ENCODE peak calls at places on chromosomes 4 and X, in seven cellular contexts. One of them, this sample, is unnamed.

GRCh38 chr4:134636332-134637055 is 434.9 kb upstream of the PABPC4L start:
- DNase-seq in upper lobe of left lung: no peak
- DNase-seq in spleen: no peak
- DNase-seq in stomach: no peak
- DNase-seq in breast epithelium: no peak
- DNase-seq in K562: no peak
- DNase-seq in GM12892: no peak
- DNase-seq in this sample: no peak

GRCh38 chr4:56049428-56050212 is 100.9 kb downstream of the CEP135 start:
- DNase-seq in upper lobe of left lung: peak; percentile 20
- DNase-seq in spleen: peak; percentile 78
- DNase-seq in stomach: no peak
- DNase-seq in breast epithelium: no peak
- DNase-seq in K562: no peak
- DNase-seq in GM12892: peak; percentile 14
- DNase-seq in this sample: no peak

GRCh38 chr4:81599646-81600231 is 128.0 kb upstream of the RASGEF1B start:
- DNase-seq in upper lobe of left lung: no peak
- DNase-seq in spleen: no peak
- DNase-seq in stomach: no peak
- DNase-seq in breast epithelium: no peak
- DNase-seq in K562: no peak
- DNase-seq in GM12892: no peak
- DNase-seq in this sample: no peak

GRCh38 chrX:40145670-40146470 is 48.1 kb upstream of the BCOR start:
- DNase-seq in upper lobe of left lung: no peak
- DNase-seq in spleen: no peak
- DNase-seq in stomach: no peak
- DNase-seq in breast epithelium: no peak
- DNase-seq in K562: no peak
- DNase-seq in GM12892: no peak
- DNase-seq in this sample: no peak

GRCh38 chr4:74117024-74117534 is 18.1 kb upstream of the CXCL2 start:
- DNase-seq in upper lobe of left lung: peak; percentile 84
- DNase-seq in spleen: no peak
- DNase-seq in stomach: peak; percentile 77
- DNase-seq in breast epithelium: peak; percentile 71
- DNase-seq in K562: peak; percentile 29
- DNase-seq in GM12892: no peak
- DNase-seq in this sample: no peak

GRCh38 chr4:121554377-121554776 is 142.4 kb downstream of the ANXA5 start:
- DNase-seq in upper lobe of left lung: no peak
- DNase-seq in spleen: no peak
- DNase-seq in stomach: no peak
- DNase-seq in breast epithelium: no peak
- DNase-seq in K562: no peak
- DNase-seq in GM12892: no peak
- DNase-seq in this sample: no peak

GRCh38 chr4:5747746-5748365 is 36.9 kb downstream of the EVC start:
- DNase-seq in upper lobe of left lung: no peak
- DNase-seq in spleen: no peak
- DNase-seq in stomach: no peak
- DNase-seq in breast epithelium: no peak
- DNase-seq in K562: no peak
- DNase-seq in GM12892: no peak
- DNase-seq in this sample: peak; percentile 67

GRCh38 chr4:85370400-85371032 is 104.4 kb upstream of the ARHGAP24 start:
- DNase-seq in upper lobe of left lung: no peak
- DNase-seq in spleen: no peak
- DNase-seq in stomach: peak; percentile 28
- DNase-seq in breast epithelium: no peak
- DNase-seq in K562: peak; percentile 16
- DNase-seq in GM12892: no peak
- DNase-seq in this sample: peak; percentile 35

GRCh38 chr4:141898336-141898735 is 262.0 kb downstream of the IL15 start:
- DNase-seq in upper lobe of left lung: no peak
- DNase-seq in spleen: no peak
- DNase-seq in stomach: no peak
- DNase-seq in breast epithelium: no peak
- DNase-seq in K562: no peak
- DNase-seq in GM12892: no peak
- DNase-seq in this sample: no peak

GRCh38 chr4:73648478-73648877 is 28.2 kb upstream of the RASSF6 start:
- DNase-seq in upper lobe of left lung: no peak
- DNase-seq in spleen: no peak
- DNase-seq in stomach: no peak
- DNase-seq in breast epithelium: no peak
- DNase-seq in K562: no peak
- DNase-seq in GM12892: no peak
- DNase-seq in this sample: no peak

GRCh38 chr4:53532521-53532920 is 58.8 kb downstream of the LNX1 start:
- DNase-seq in upper lobe of left lung: no peak
- DNase-seq in spleen: no peak
- DNase-seq in stomach: no peak
- DNase-seq in breast epithelium: no peak
- DNase-seq in K562: no peak
- DNase-seq in GM12892: no peak
- DNase-seq in this sample: no peak

GRCh38 chr4:85860066-85860465 is 385.1 kb downstream of the ARHGAP24 start:
- DNase-seq in upper lobe of left lung: no peak
- DNase-seq in spleen: no peak
- DNase-seq in stomach: no peak
- DNase-seq in breast epithelium: no peak
- DNase-seq in K562: no peak
- DNase-seq in GM12892: no peak
- DNase-seq in this sample: no peak

GRCh38 chr4:130808492-130808891 is 1712.5 kb downstream of the C4orf33 start:
- DNase-seq in upper lobe of left lung: no peak
- DNase-seq in spleen: no peak
- DNase-seq in stomach: no peak
- DNase-seq in breast epithelium: no peak
- DNase-seq in K562: no peak
- DNase-seq in GM12892: no peak
- DNase-seq in this sample: no peak

GRCh38 chr4:26048378-26048882 is 134.4 kb downstream of the SMIM20 start:
- DNase-seq in upper lobe of left lung: no peak
- DNase-seq in spleen: no peak
- DNase-seq in stomach: no peak
- DNase-seq in breast epithelium: no peak
- DNase-seq in K562: no peak
- DNase-seq in GM12892: no peak
- DNase-seq in this sample: no peak

GRCh38 chr4:5712517-5712916 is 1.5 kb downstream of the EVC start:
- DNase-seq in upper lobe of left lung: no peak
- DNase-seq in spleen: no peak
- DNase-seq in stomach: no peak
- DNase-seq in breast epithelium: no peak
- DNase-seq in K562: no peak
- DNase-seq in GM12892: no peak
- DNase-seq in this sample: no peak

GRCh38 chr4:57044996-57045395 is 65.2 kb downstream of the IGFBP7 start:
- DNase-seq in upper lobe of left lung: no peak
- DNase-seq in spleen: no peak
- DNase-seq in stomach: no peak
- DNase-seq in breast epithelium: no peak
- DNase-seq in K562: no peak
- DNase-seq in GM12892: no peak
- DNase-seq in this sample: no peak

GRCh38 chr4:88613417-88613875 is 21.2 kb downstream of the HERC3 start:
- DNase-seq in upper lobe of left lung: no peak
- DNase-seq in spleen: no peak
- DNase-seq in stomach: no peak
- DNase-seq in breast epithelium: no peak
- DNase-seq in K562: no peak
- DNase-seq in GM12892: no peak
- DNase-seq in this sample: no peak

DNA sequence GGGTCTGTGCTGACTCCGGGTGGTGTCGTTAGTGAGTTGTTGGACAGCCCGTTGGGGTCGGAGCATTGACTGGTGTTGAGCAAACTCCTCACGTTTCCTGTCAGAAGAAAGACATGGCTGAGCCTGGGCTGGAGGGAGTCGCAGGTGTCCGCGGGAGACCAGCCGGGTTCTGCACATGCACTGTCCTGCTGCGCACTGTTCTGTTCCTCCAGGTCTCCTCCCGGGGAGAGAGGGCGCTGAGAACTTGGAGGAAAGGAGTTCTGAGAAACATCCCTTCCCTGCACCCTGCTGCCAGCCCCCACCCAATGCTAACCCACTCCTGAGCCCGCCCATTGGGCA is 1.1 kb downstream of the ZNF141 start:
- DNase-seq in upper lobe of left lung: no peak
- DNase-seq in spleen: peak; percentile 78
- DNase-seq in stomach: no peak
- DNase-seq in breast epithelium: no peak
- DNase-seq in K562: no peak
- DNase-seq in GM12892: no peak
- DNase-seq in this sample: no peak
- TF ChIP-seq POLR2AphosphoS5 in upper lobe of left lung: no peak
- TF ChIP-seq POLR2AphosphoS5 in spleen: no peak
- TF ChIP-seq POLR2AphosphoS5 in stomach: no peak
- TF ChIP-seq POLR2AphosphoS5 in breast epithelium: no peak
- TF ChIP-seq POLR2AphosphoS5 in K562: no peak
- TF ChIP-seq POLR2AphosphoS5 in GM12892: no peak
- TF ChIP-seq POLR2AphosphoS5 in this sample: no peak

GRCh38 chr4:175999944-176000343 is 65.7 kb upstream of the WDR17 start:
- DNase-seq in upper lobe of left lung: no peak
- DNase-seq in spleen: no peak
- DNase-seq in stomach: no peak
- DNase-seq in breast epithelium: no peak
- DNase-seq in K562: no peak
- DNase-seq in GM12892: no peak
- DNase-seq in this sample: no peak

GRCh38 chr4:176002007-176002623 is 63.5 kb upstream of the WDR17 start:
- DNase-seq in upper lobe of left lung: peak; percentile 66
- DNase-seq in spleen: peak; percentile 87
- DNase-seq in stomach: peak; percentile 35
- DNase-seq in breast epithelium: no peak
- DNase-seq in K562: no peak
- DNase-seq in GM12892: peak; percentile 27
- DNase-seq in this sample: no peak

GRCh38 chr4:175997291-175997690 is 68.3 kb upstream of the WDR17 start:
- DNase-seq in upper lobe of left lung: no peak
- DNase-seq in spleen: no peak
- DNase-seq in stomach: no peak
- DNase-seq in breast epithelium: no peak
- DNase-seq in K562: no peak
- DNase-seq in GM12892: no peak
- DNase-seq in this sample: no peak

GRCh38 chr4:175998782-175999181 is 66.9 kb upstream of the WDR17 start:
- DNase-seq in upper lobe of left lung: no peak
- DNase-seq in spleen: no peak
- DNase-seq in stomach: no peak
- DNase-seq in breast epithelium: no peak
- DNase-seq in K562: no peak
- DNase-seq in GM12892: no peak
- DNase-seq in this sample: no peak

DNA sequence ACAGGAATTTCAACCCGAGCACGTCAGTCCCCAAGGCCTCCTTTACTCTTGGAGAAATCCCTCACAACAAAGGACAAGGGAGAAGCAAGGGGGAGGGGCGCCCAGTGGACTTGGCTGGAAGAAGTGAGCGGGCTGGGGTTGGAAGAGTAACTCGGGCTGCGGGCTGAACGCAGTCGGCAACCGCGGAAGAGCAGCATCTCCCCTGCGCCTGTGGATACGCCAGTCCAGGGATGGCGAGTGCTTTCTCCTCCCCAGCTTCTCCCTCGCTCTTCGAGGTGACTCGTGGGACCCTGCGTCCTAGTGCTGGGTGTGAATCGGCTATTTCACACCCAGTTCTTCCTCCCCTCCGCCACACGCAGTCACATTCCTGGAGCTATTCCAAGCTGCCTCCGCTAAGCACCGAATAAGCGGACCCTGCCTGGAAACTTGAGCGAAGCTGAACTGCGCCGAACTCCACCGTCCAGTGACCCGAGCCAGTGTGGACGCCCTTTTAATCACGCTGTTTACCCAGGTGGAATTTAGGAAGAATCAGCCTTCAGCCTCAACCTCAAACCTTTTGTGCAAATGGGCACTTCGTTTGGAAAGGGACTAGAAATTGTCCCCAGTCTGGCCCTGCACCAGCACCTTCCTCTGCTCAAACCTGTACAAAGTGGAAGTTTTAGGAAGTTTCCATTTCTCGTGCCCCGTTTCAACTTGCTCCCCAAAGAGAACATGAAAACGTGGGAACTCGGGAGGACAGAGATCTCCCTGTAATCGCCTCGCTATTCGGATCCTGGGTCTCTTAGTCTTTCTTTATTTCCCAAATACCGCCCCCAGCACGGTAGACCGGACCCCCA is 64.3 kb upstream of the WDR17 start:
- DNase-seq in upper lobe of left lung: peak; percentile 71
- DNase-seq in spleen: peak; percentile 75
- DNase-seq in stomach: no peak
- DNase-seq in breast epithelium: no peak
- DNase-seq in K562: no peak
- DNase-seq in GM12892: no peak
- DNase-seq in this sample: no peak
- TF ChIP-seq POLR2AphosphoS5 in upper lobe of left lung: no peak
- TF ChIP-seq POLR2AphosphoS5 in spleen: peak; percentile 48
- TF ChIP-seq POLR2AphosphoS5 in stomach: no peak
- TF ChIP-seq POLR2AphosphoS5 in breast epithelium: no peak
- TF ChIP-seq POLR2AphosphoS5 in K562: no peak
- TF ChIP-seq POLR2AphosphoS5 in GM12892: no peak
- TF ChIP-seq POLR2AphosphoS5 in this sample: no peak

GRCh38 chr4:132910226-132910748 is 238.8 kb upstream of the PCDH10 start:
- DNase-seq in upper lobe of left lung: no peak
- DNase-seq in spleen: no peak
- DNase-seq in stomach: no peak
- DNase-seq in breast epithelium: no peak
- DNase-seq in K562: no peak
- DNase-seq in GM12892: no peak
- DNase-seq in this sample: no peak
- TF ChIP-seq POLR2AphosphoS5 in upper lobe of left lung: no peak
- TF ChIP-seq POLR2AphosphoS5 in spleen: no peak
- TF ChIP-seq POLR2AphosphoS5 in stomach: no peak
- TF ChIP-seq POLR2AphosphoS5 in breast epithelium: no peak
- TF ChIP-seq POLR2AphosphoS5 in K562: no peak
- TF ChIP-seq POLR2AphosphoS5 in GM12892: no peak
- TF ChIP-seq POLR2AphosphoS5 in this sample: no peak

DNA sequence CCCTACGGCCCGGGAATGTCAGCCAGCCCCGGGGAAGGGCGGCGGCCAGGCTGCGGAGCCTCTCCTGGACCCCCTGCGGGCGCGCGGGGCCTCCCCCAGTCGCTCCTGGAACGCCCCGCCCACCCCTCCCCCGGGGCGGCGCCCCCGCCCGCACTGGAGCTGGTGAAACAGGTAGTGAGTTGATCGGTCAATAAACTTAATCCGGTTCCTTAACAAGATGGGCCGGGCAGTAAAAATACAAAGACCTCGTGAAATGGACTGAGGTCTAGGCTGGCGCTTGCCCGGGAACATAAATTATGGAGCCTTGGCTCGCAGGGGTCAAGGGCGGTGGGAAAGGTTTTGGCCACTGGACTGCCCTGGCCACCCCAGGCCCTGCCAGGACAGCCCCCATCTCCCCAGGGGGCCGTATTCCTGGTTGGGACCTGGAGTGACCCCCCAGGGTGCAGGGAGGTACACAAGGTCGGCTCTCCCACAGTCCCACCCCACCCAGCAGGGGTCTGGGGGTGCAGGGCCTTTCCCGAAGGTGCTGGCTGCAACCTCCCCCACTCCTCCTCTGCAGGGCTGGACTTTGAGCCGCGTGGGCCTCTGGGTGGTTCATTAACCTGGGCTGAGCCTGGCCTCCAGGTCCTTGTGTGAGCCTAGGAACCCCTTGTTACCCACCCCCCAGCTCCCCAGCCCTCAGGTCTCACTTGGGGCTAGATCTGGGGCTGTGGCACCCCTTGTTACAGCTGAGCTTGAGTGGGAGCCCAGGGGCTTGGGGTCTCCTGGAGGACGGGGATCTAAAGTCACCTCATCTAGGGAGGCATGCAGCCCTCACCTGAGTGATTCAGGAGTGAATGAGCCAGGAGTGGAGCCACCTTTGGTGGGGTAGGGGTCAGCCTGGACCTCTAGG is 2.5 kb downstream of the FGFR3 start:
- DNase-seq in upper lobe of left lung: no peak
- DNase-seq in spleen: no peak
- DNase-seq in stomach: peak; percentile 48
- DNase-seq in breast epithelium: no peak
- DNase-seq in K562: peak; percentile 89
- DNase-seq in GM12892: no peak
- DNase-seq in this sample: no peak
- TF ChIP-seq POLR2AphosphoS5 in upper lobe of left lung: no peak
- TF ChIP-seq POLR2AphosphoS5 in spleen: no peak
- TF ChIP-seq POLR2AphosphoS5 in stomach: no peak
- TF ChIP-seq POLR2AphosphoS5 in breast epithelium: no peak
- TF ChIP-seq POLR2AphosphoS5 in K562: no peak
- TF ChIP-seq POLR2AphosphoS5 in GM12892: no peak
- TF ChIP-seq POLR2AphosphoS5 in this sample: no peak

This sample was measured in Panc1.